ENCODE peak calls at places on chromosomes 7 and 10, in four cellular contexts. J is T-helper 9 cell; K is stimulated activated CD8-positive, alpha-beta memory T cell treated with anti-CD3 and anti-CD28 coated beads, Interleukin-15, amount 100 ng/mL, for 24 hours; X is EL. Z is an unnamed sample.
A peak's percentile ranks its signal among the peaks of the same experiment; 100 is the strongest.

GRCh38 chr7:43880596-43880995 is 11.3 kb upstream of the MRPS24 start:
- DNase-seq in J (no peak), K (no peak), X (peak; percentile 80), Z (peak; percentile 18)

GRCh38 chr7:92461027-92462003 is 14.0 kb downstream of the GATAD1 start:
- DNase-seq in J (no peak), K (no peak), X (peak; percentile 44), Z (peak; percentile 30)

GRCh38 chr7:23712368-23713284 is 2.6 kb downstream of the STK31 start:
- DNase-seq in J (no peak), K (no peak), X (peak; percentile 73), Z (peak; percentile 6)

GRCh38 chr10:91856637-91857036 is 52.6 kb downstream of the FGFBP3 start:
- DNase-seq in J (no peak), K (no peak), X (no peak), Z (no peak)

GRCh38 chr10:12194752-12195271 is 879 bp downstream of the NUDT5 start:
- DNase-seq in J (no peak), K (no peak), X (peak; percentile 41), Z (peak; percentile 51)

GRCh38 chr7:19920200-19920599 is 146.8 kb upstream of the TMEM196 start:
- DNase-seq in J (no peak), K (no peak), X (peak; percentile 78), Z (peak; percentile 79)

GRCh38 chr10:10826125-10826524 is 191.5 kb upstream of the CELF2 start:
- DNase-seq in J (no peak), K (no peak), X (peak; percentile 84), Z (peak; percentile 88)

GRCh38 chr10:14022954-14023353 is 307.8 kb downstream of the FRMD4A start:
- DNase-seq in J (no peak), K (no peak), X (peak; percentile 32), Z (no peak)

GRCh38 chr7:22725585-22725984 is 1.4 kb upstream of the IL6 start:
- DNase-seq in J (no peak), K (no peak), X (peak; percentile 59), Z (peak; percentile 55)

GRCh38 chr7:75734586-75735047 is 4.1 kb downstream of the HIP1 start:
- DNase-seq in J (no peak), K (no peak), X (peak; percentile 74), Z (peak; percentile 73)

GRCh38 chr7:99860281-99861127 is 16.3 kb downstream of the OR2AE1 start:
- DNase-seq in J (no peak), K (no peak), X (peak; percentile 59), Z (peak; percentile 53)

GRCh38 chr7:50504646-50505546 is 54.7 kb upstream of the FIGNL1 start:
- DNase-seq in J (no peak), K (no peak), X (no peak), Z (no peak)

GRCh38 chr7:106819546-106819945 is 45.5 kb upstream of the PIK3CG start:
- DNase-seq in J (no peak), K (no peak), X (no peak), Z (no peak)

GRCh38 chr7:117225536-117225935 is 97.3 kb downstream of the WNT2 start:
- DNase-seq in J (no peak), K (no peak), X (no peak), Z (no peak)

GRCh38 chr7:42144253-42145002 is 92.6 kb downstream of the GLI3 start:
- DNase-seq in J (no peak), K (no peak), X (no peak), Z (peak; percentile 14)

GRCh38 chr7:31119249-31119648 is 67.1 kb downstream of the ADCYAP1R1 start:
- DNase-seq in J (no peak), K (no peak), X (no peak), Z (no peak)

GRCh38 chr10:109454691-109455090 is 468.6 kb downstream of the XPNPEP1 start:
- DNase-seq in J (no peak), K (no peak), X (peak; percentile 47), Z (no peak)

GRCh38 chr7:651032-651728 is 75.3 kb upstream of the DNAAF5 start:
- DNase-seq in J (peak; percentile 4), K (no peak), X (no peak), Z (no peak)

Z was measured in brain microvascular endothelial cell.